ENCODE peak calls at places on chromosomes 2 and 18, in five cellular contexts. One of them, this sample, is unnamed.

GRCh38 chr2:240913810-240914644 is 7.9 kb downstream of the CROCC2 start:
- DNase-seq in K562: peak
- DNase-seq in keratinocyte: no peak
- DNase-seq in kidney epithelial cell: no peak
- DNase-seq in C1 segment of cervical spinal cord: no peak
- DNase-seq in this sample: peak

GRCh38 chr2:96680561-96681141 is 38.1 kb downstream of the FER1L5 start:
- DNase-seq in K562: no peak
- DNase-seq in keratinocyte: no peak
- DNase-seq in kidney epithelial cell: no peak
- DNase-seq in C1 segment of cervical spinal cord: no peak
- DNase-seq in this sample: no peak

GRCh38 chr2:197312186-197312585 is 1.6 kb upstream of the ANKRD44 start:
- DNase-seq in K562: no peak
- DNase-seq in keratinocyte: no peak
- DNase-seq in kidney epithelial cell: no peak
- DNase-seq in C1 segment of cervical spinal cord: no peak
- DNase-seq in this sample: no peak

GRCh38 chr2:106193491-106193976 is 567 bp downstream of the UXS1 start:
- DNase-seq in K562: peak
- DNase-seq in keratinocyte: no peak
- DNase-seq in kidney epithelial cell: no peak
- DNase-seq in C1 segment of cervical spinal cord: no peak
- DNase-seq in this sample: peak

GRCh38 chr2:201909961-201910361 is 103.6 kb downstream of the CDK15 start:
- DNase-seq in K562: no peak
- DNase-seq in keratinocyte: no peak
- DNase-seq in kidney epithelial cell: no peak
- DNase-seq in C1 segment of cervical spinal cord: no peak
- DNase-seq in this sample: no peak

GRCh38 chr2:162245051-162245450 is 1.8 kb upstream of the FAP start:
- DNase-seq in K562: no peak
- DNase-seq in keratinocyte: no peak
- DNase-seq in kidney epithelial cell: no peak
- DNase-seq in C1 segment of cervical spinal cord: no peak
- DNase-seq in this sample: no peak

GRCh38 chr18:3499498-3499897 is 49.5 kb downstream of the TGIF1 start:
- DNase-seq in K562: no peak
- DNase-seq in keratinocyte: no peak
- DNase-seq in kidney epithelial cell: no peak
- DNase-seq in C1 segment of cervical spinal cord: no peak
- DNase-seq in this sample: no peak

GRCh38 chr2:29401994-29402393 is 286.8 kb downstream of the CLIP4 start:
- DNase-seq in K562: no peak
- DNase-seq in keratinocyte: no peak
- DNase-seq in kidney epithelial cell: no peak
- DNase-seq in C1 segment of cervical spinal cord: no peak
- DNase-seq in this sample: no peak

GRCh38 chr2:160652236-160652635 is 158.6 kb upstream of the RBMS1 start:
- DNase-seq in K562: no peak
- DNase-seq in keratinocyte: no peak
- DNase-seq in kidney epithelial cell: no peak
- DNase-seq in C1 segment of cervical spinal cord: no peak
- DNase-seq in this sample: no peak

GRCh38 chr2:70094978-70095832 is 7.9 kb downstream of the PCBP1 start:
- DNase-seq in K562: no peak
- DNase-seq in keratinocyte: peak
- DNase-seq in kidney epithelial cell: no peak
- DNase-seq in C1 segment of cervical spinal cord: peak
- DNase-seq in this sample: no peak

GRCh38 chr2:137117385-137117784 is 352.0 kb downstream of the THSD7B start:
- DNase-seq in K562: no peak
- DNase-seq in keratinocyte: no peak
- DNase-seq in kidney epithelial cell: peak
- DNase-seq in C1 segment of cervical spinal cord: no peak
- DNase-seq in this sample: no peak

GRCh38 chr2:70087703-70088507 is 628 bp downstream of the PCBP1 start:
- DNase-seq in K562: peak
- DNase-seq in keratinocyte: peak
- DNase-seq in kidney epithelial cell: no peak
- DNase-seq in C1 segment of cervical spinal cord: peak
- DNase-seq in this sample: peak

GRCh38 chr2:62302763-62303435 is 107.0 kb downstream of the B3GNT2 start:
- DNase-seq in K562: no peak
- DNase-seq in keratinocyte: no peak
- DNase-seq in kidney epithelial cell: no peak
- DNase-seq in C1 segment of cervical spinal cord: no peak
- DNase-seq in this sample: no peak

GRCh38 chr2:213065583-213066444 is 85.6 kb downstream of the IKZF2 start:
- DNase-seq in K562: no peak
- DNase-seq in keratinocyte: no peak
- DNase-seq in kidney epithelial cell: no peak
- DNase-seq in C1 segment of cervical spinal cord: no peak
- DNase-seq in this sample: no peak

GRCh38 chr2:106115250-106115649 is 78.9 kb downstream of the UXS1 start:
- DNase-seq in K562: peak
- DNase-seq in keratinocyte: no peak
- DNase-seq in kidney epithelial cell: peak
- DNase-seq in C1 segment of cervical spinal cord: peak
- DNase-seq in this sample: no peak

GRCh38 chr2:37776487-37776886 is 105.0 kb upstream of the CDC42EP3 start:
- DNase-seq in K562: no peak
- DNase-seq in keratinocyte: peak
- DNase-seq in kidney epithelial cell: peak
- DNase-seq in C1 segment of cervical spinal cord: no peak
- DNase-seq in this sample: no peak

GRCh38 chr2:128373346-128374000 is 54.8 kb upstream of the HS6ST1 start:
- DNase-seq in K562: no peak
- DNase-seq in keratinocyte: peak
- DNase-seq in kidney epithelial cell: no peak
- DNase-seq in C1 segment of cervical spinal cord: no peak
- DNase-seq in this sample: no peak

This sample was measured in progenitor cell of endocrine pancreas.